ENCODE peak calls at places on chromosome 5, in six cellular contexts. One of them, this sample, is unnamed.
A peak's percentile ranks its signal among the peaks of the same experiment; 100 is the strongest.

GRCh38 chr5:116097301-116097700 is 12.5 kb downstream of the COMMD10 start:
- DNase-seq in PC-9: no peak
- DNase-seq in brain microvascular endothelial cell: peak; percentile 22
- DNase-seq in HFF-Myc: no peak
- DNase-seq in dorsolateral prefrontal cortex: no peak
- DNase-seq in GM12865: no peak
- DNase-seq in this sample: no peak

GRCh38 chr5:149297340-149298023 is 25.8 kb downstream of the AFAP1L1 start:
- DNase-seq in PC-9: no peak
- DNase-seq in brain microvascular endothelial cell: no peak
- DNase-seq in HFF-Myc: no peak
- DNase-seq in GM12865: no peak
- DNase-seq in dorsolateral prefrontal cortex: no peak
- DNase-seq in this sample: no peak

GRCh38 chr5:73615947-73616346 is 10.0 kb upstream of the ARHGEF28 start:
- DNase-seq in GM12865: no peak
- DNase-seq in dorsolateral prefrontal cortex: no peak
- DNase-seq in PC-9: no peak
- DNase-seq in HFF-Myc: no peak
- DNase-seq in brain microvascular endothelial cell: no peak
- DNase-seq in this sample: no peak

GRCh38 chr5:112787261-112787660 is 49.6 kb downstream of the APC start:
- DNase-seq in PC-9: no peak
- DNase-seq in GM12865: no peak
- DNase-seq in brain microvascular endothelial cell: no peak
- DNase-seq in dorsolateral prefrontal cortex: no peak
- DNase-seq in HFF-Myc: no peak
- DNase-seq in this sample: no peak

GRCh38 chr5:127849436-127849835 is 146.2 kb downstream of the CCDC192 start:
- DNase-seq in brain microvascular endothelial cell: no peak
- DNase-seq in HFF-Myc: no peak
- DNase-seq in dorsolateral prefrontal cortex: no peak
- DNase-seq in GM12865: no peak
- DNase-seq in PC-9: peak; percentile 54
- DNase-seq in this sample: no peak

GRCh38 chr5:18312016-18312415 is 677.8 kb downstream of the TAF11L14 start:
- DNase-seq in GM12865: no peak
- DNase-seq in dorsolateral prefrontal cortex: no peak
- DNase-seq in brain microvascular endothelial cell: no peak
- DNase-seq in HFF-Myc: no peak
- DNase-seq in PC-9: no peak
- DNase-seq in this sample: no peak

GRCh38 chr5:119315516-119315949 is 40.3 kb upstream of the TNFAIP8 start:
- DNase-seq in dorsolateral prefrontal cortex: no peak
- DNase-seq in HFF-Myc: no peak
- DNase-seq in GM12865: peak; percentile 85
- DNase-seq in brain microvascular endothelial cell: no peak
- DNase-seq in PC-9: no peak
- DNase-seq in this sample: no peak

GRCh38 chr5:177132504-177133118 is 962 bp upstream of the NSD1 start:
- DNase-seq in HFF-Myc: no peak
- DNase-seq in GM12865: no peak
- DNase-seq in dorsolateral prefrontal cortex: no peak
- DNase-seq in PC-9: no peak
- DNase-seq in brain microvascular endothelial cell: no peak
- DNase-seq in this sample: no peak

DNA sequence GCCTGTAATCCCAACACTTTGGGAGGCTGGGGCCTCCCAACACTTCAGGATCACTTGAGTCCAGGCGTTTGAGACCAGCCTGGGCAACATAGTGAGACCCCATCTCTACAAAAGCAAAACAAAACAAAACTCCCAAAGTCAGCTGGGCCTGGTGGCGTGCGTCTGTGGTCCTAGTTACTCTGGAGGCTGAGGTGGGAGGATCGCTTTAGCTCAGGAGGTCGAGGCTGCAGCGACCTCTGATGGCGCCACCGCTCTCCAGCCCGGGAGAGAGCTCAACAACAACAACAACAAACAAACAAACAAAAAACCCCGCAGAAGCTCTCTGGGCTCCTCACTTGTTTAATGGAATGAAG is 528 bp downstream of the ACOT12 start:
- DNase-seq in brain microvascular endothelial cell: no peak
- DNase-seq in GM12865: no peak
- DNase-seq in dorsolateral prefrontal cortex: no peak
- DNase-seq in PC-9: no peak
- DNase-seq in HFF-Myc: no peak
- DNase-seq in this sample: no peak
- TF ChIP-seq CTCF in brain microvascular endothelial cell: no peak
- TF ChIP-seq CTCF in GM12865: no peak
- TF ChIP-seq CTCF in dorsolateral prefrontal cortex: no peak
- TF ChIP-seq CTCF in PC-9: no peak
- TF ChIP-seq CTCF in HFF-Myc: peak; percentile 12
- TF ChIP-seq CTCF in this sample: peak; percentile 25

GRCh38 chr5:169635933-169636332 is 1.1 kb upstream of the DOCK2 start:
- DNase-seq in PC-9: no peak
- DNase-seq in GM12865: no peak
- DNase-seq in brain microvascular endothelial cell: no peak
- DNase-seq in dorsolateral prefrontal cortex: no peak
- DNase-seq in HFF-Myc: no peak
- DNase-seq in this sample: no peak
- TF ChIP-seq CTCF in PC-9: no peak
- TF ChIP-seq CTCF in GM12865: no peak
- TF ChIP-seq CTCF in brain microvascular endothelial cell: no peak
- TF ChIP-seq CTCF in dorsolateral prefrontal cortex: no peak
- TF ChIP-seq CTCF in HFF-Myc: no peak
- TF ChIP-seq CTCF in this sample: no peak

GRCh38 chr5:124742983-124743533 is 3.4 kb downstream of the ZNF608 start:
- DNase-seq in GM12865: peak; percentile 81
- DNase-seq in brain microvascular endothelial cell: peak; percentile 88
- DNase-seq in PC-9: peak; percentile 74
- DNase-seq in HFF-Myc: no peak
- DNase-seq in dorsolateral prefrontal cortex: no peak
- DNase-seq in this sample: peak; percentile 86

GRCh38 chr5:124742521-124742920 is 3.9 kb downstream of the ZNF608 start:
- DNase-seq in brain microvascular endothelial cell: no peak
- DNase-seq in PC-9: no peak
- DNase-seq in GM12865: no peak
- DNase-seq in dorsolateral prefrontal cortex: no peak
- DNase-seq in HFF-Myc: no peak
- DNase-seq in this sample: no peak

GRCh38 chr5:124745367-124746251 is 830 bp downstream of the ZNF608 start:
- DNase-seq in dorsolateral prefrontal cortex: no peak
- DNase-seq in HFF-Myc: no peak
- DNase-seq in PC-9: no peak
- DNase-seq in GM12865: peak; percentile 72
- DNase-seq in brain microvascular endothelial cell: no peak
- DNase-seq in this sample: no peak

GRCh38 chr5:124743534-124744169 is 2.8 kb downstream of the ZNF608 start:
- DNase-seq in GM12865: peak; percentile 80
- DNase-seq in brain microvascular endothelial cell: no peak
- DNase-seq in PC-9: no peak
- DNase-seq in dorsolateral prefrontal cortex: no peak
- DNase-seq in HFF-Myc: no peak
- DNase-seq in this sample: peak; percentile 76

GRCh38 chr5:124744170-124744911 is 2.1 kb downstream of the ZNF608 start:
- DNase-seq in GM12865: peak; percentile 60
- DNase-seq in brain microvascular endothelial cell: no peak
- DNase-seq in PC-9: no peak
- DNase-seq in dorsolateral prefrontal cortex: peak; percentile 55
- DNase-seq in HFF-Myc: no peak
- DNase-seq in this sample: no peak
- TF ChIP-seq CTCF in GM12865: no peak
- TF ChIP-seq CTCF in brain microvascular endothelial cell: peak; percentile 26
- TF ChIP-seq CTCF in PC-9: no peak
- TF ChIP-seq CTCF in dorsolateral prefrontal cortex: peak; percentile 24
- TF ChIP-seq CTCF in HFF-Myc: no peak
- TF ChIP-seq CTCF in this sample: peak; percentile 19

DNA sequence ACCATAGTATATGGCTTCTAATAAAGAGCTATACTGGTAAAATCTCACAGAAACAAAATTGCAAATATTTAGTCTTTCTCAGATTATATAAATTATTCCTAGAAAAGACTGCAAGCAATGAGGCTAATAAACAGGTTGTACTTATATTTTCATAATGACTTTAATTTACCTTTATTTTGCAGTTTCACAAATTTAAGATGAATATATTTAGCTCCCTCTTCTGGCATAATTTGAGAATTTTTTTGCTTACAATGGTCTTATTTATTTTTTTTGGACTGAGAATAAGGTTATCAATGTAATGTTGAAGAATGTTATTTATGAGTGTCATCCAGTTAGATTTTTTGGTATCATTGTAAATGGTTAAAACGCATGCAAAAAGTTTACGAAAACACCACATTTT is 56.7 kb downstream of the PIK3R1 start:
- DNase-seq in PC-9: peak; percentile 39
- DNase-seq in HFF-Myc: no peak
- DNase-seq in dorsolateral prefrontal cortex: no peak
- DNase-seq in GM12865: no peak
- DNase-seq in brain microvascular endothelial cell: no peak
- DNase-seq in this sample: no peak
- TF ChIP-seq CTCF in PC-9: peak; percentile 68
- TF ChIP-seq CTCF in HFF-Myc: no peak
- TF ChIP-seq CTCF in dorsolateral prefrontal cortex: peak; percentile 46
- TF ChIP-seq CTCF in GM12865: no peak
- TF ChIP-seq CTCF in brain microvascular endothelial cell: no peak
- TF ChIP-seq CTCF in this sample: no peak

DNA sequence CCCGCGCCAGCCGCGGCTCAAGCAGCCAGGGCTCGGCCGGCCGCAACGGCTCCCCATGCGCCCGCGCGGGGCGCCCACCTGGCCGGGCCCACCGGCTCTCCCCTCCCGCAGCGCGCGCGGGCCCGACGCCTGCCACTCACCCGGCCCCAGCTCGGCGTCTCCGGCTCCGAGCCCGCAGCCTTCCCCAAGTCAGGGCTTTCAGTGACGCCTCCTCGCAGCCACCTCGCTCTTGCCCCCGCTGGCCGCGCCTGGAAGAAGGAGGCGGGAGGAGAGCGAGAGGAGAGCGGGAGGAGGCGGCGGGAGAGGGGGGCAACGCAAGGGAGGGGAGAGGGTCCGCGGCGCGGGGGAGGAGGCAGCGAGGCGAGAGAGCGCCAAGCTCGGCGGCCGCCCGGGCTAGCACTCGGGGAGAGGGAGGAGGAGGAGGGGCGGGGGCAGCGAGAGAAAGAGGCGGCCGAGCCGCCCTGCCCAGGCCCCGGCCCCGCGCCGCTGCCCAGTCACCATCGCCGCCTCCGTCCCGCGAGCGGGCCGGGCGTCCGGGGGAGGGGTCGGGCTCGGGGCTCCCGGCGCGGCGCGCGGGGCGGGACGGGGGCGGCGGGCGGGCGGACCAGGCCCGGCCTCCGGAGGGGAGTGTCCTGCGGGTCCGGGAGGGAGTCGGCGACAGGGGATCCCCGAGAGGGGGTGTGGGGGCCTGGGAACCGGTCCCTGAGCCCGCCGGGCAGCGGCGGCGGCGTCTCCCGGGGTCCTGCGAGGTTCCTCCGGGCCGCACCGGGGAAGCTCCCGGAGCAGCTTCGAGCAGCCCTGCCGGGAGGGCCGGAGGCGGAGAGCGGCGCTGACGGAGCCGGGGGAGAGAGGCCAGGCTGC is at the start of gene LHFPL2:
- DNase-seq in PC-9: no peak
- DNase-seq in brain microvascular endothelial cell: peak; percentile 57
- DNase-seq in HFF-Myc: no peak
- DNase-seq in GM12865: peak; percentile 62
- DNase-seq in dorsolateral prefrontal cortex: peak; percentile 34
- DNase-seq in this sample: no peak
- TF ChIP-seq CTCF in PC-9: no peak
- TF ChIP-seq CTCF in brain microvascular endothelial cell: no peak
- TF ChIP-seq CTCF in HFF-Myc: no peak
- TF ChIP-seq CTCF in GM12865: no peak
- TF ChIP-seq CTCF in dorsolateral prefrontal cortex: no peak
- TF ChIP-seq CTCF in this sample: no peak

GRCh38 chr5:4563400-4563799 is 576.7 kb upstream of the ADAMTS16 start:
- DNase-seq in dorsolateral prefrontal cortex: no peak
- DNase-seq in brain microvascular endothelial cell: no peak
- DNase-seq in PC-9: no peak
- DNase-seq in HFF-Myc: no peak
- DNase-seq in GM12865: no peak
- DNase-seq in this sample: no peak
- TF ChIP-seq CTCF in dorsolateral prefrontal cortex: no peak
- TF ChIP-seq CTCF in brain microvascular endothelial cell: peak; percentile 55
- TF ChIP-seq CTCF in PC-9: peak; percentile 69
- TF ChIP-seq CTCF in HFF-Myc: no peak
- TF ChIP-seq CTCF in GM12865: no peak
- TF ChIP-seq CTCF in this sample: peak; percentile 59

GRCh38 chr5:138238034-138238433 is 24.9 kb upstream of the CDC23 start:
- DNase-seq in dorsolateral prefrontal cortex: no peak
- DNase-seq in brain microvascular endothelial cell: no peak
- DNase-seq in PC-9: no peak
- DNase-seq in GM12865: no peak
- DNase-seq in HFF-Myc: no peak
- DNase-seq in this sample: no peak

GRCh38 chr5:138240690-138241385 is 27.7 kb upstream of the CDC23 start:
- DNase-seq in HFF-Myc: no peak
- DNase-seq in GM12865: no peak
- DNase-seq in brain microvascular endothelial cell: no peak
- DNase-seq in PC-9: no peak
- DNase-seq in dorsolateral prefrontal cortex: no peak
- DNase-seq in this sample: no peak

GRCh38 chr5:138243794-138244193 is 30.6 kb downstream of the GFRA3 start:
- DNase-seq in GM12865: no peak
- DNase-seq in dorsolateral prefrontal cortex: no peak
- DNase-seq in PC-9: no peak
- DNase-seq in brain microvascular endothelial cell: no peak
- DNase-seq in HFF-Myc: no peak
- DNase-seq in this sample: no peak

GRCh38 chr5:138245717-138246116 is 28.7 kb downstream of the GFRA3 start:
- DNase-seq in brain microvascular endothelial cell: no peak
- DNase-seq in GM12865: no peak
- DNase-seq in HFF-Myc: no peak
- DNase-seq in PC-9: no peak
- DNase-seq in dorsolateral prefrontal cortex: no peak
- DNase-seq in this sample: no peak

GRCh38 chr5:138241688-138242547 is 28.8 kb upstream of the CDC23 start:
- DNase-seq in PC-9: no peak
- DNase-seq in dorsolateral prefrontal cortex: no peak
- DNase-seq in HFF-Myc: no peak
- DNase-seq in GM12865: no peak
- DNase-seq in brain microvascular endothelial cell: no peak
- DNase-seq in this sample: no peak
- TF ChIP-seq CTCF in PC-9: no peak
- TF ChIP-seq CTCF in dorsolateral prefrontal cortex: no peak
- TF ChIP-seq CTCF in HFF-Myc: no peak
- TF ChIP-seq CTCF in GM12865: no peak
- TF ChIP-seq CTCF in brain microvascular endothelial cell: no peak
- TF ChIP-seq CTCF in this sample: no peak

GRCh38 chr5:138611295-138612220 is 36.4 kb upstream of the HSPA9 start:
- DNase-seq in HFF-Myc: no peak
- DNase-seq in brain microvascular endothelial cell: no peak
- DNase-seq in dorsolateral prefrontal cortex: peak; percentile 72
- DNase-seq in GM12865: no peak
- DNase-seq in PC-9: peak; percentile 68
- DNase-seq in this sample: no peak
- TF ChIP-seq CTCF in HFF-Myc: no peak
- TF ChIP-seq CTCF in brain microvascular endothelial cell: peak; percentile 45
- TF ChIP-seq CTCF in dorsolateral prefrontal cortex: no peak
- TF ChIP-seq CTCF in GM12865: no peak
- TF ChIP-seq CTCF in PC-9: no peak
- TF ChIP-seq CTCF in this sample: no peak

GRCh38 chr5:34900660-34901059 is 14.6 kb downstream of the RAD1 start:
- DNase-seq in dorsolateral prefrontal cortex: no peak
- DNase-seq in HFF-Myc: no peak
- DNase-seq in GM12865: no peak
- DNase-seq in brain microvascular endothelial cell: no peak
- DNase-seq in PC-9: no peak
- DNase-seq in this sample: no peak

GRCh38 chr5:34903260-34903659 is 12.0 kb downstream of the RAD1 start:
- DNase-seq in GM12865: no peak
- DNase-seq in dorsolateral prefrontal cortex: no peak
- DNase-seq in brain microvascular endothelial cell: no peak
- DNase-seq in HFF-Myc: no peak
- DNase-seq in PC-9: no peak
- DNase-seq in this sample: no peak

GRCh38 chr5:34905564-34905963 is 9.7 kb downstream of the RAD1 start:
- DNase-seq in brain microvascular endothelial cell: no peak
- DNase-seq in GM12865: no peak
- DNase-seq in dorsolateral prefrontal cortex: no peak
- DNase-seq in PC-9: no peak
- DNase-seq in HFF-Myc: no peak
- DNase-seq in this sample: no peak
- TF ChIP-seq CTCF in brain microvascular endothelial cell: peak; percentile 67
- TF ChIP-seq CTCF in GM12865: no peak
- TF ChIP-seq CTCF in dorsolateral prefrontal cortex: peak; percentile 22
- TF ChIP-seq CTCF in PC-9: peak; percentile 65
- TF ChIP-seq CTCF in HFF-Myc: peak; percentile 43
- TF ChIP-seq CTCF in this sample: peak; percentile 61